ENCODE peak calls at places on chromosome 20, in ten cellular contexts. L is ACHN; R is effector CD4-positive, alpha-beta T cell; K is globus pallidus; O is NCI-H774; T is DMS153; P is NCI-H146; E is H9; H is activated effector memory CD4-positive, alpha-beta T cell treated with anti-CD3 and anti-CD28 coated beads, Interleukin-2, amount 50 U/mL, for 16 hours; S is T-helper 9 cell. C is an unnamed sample.

GRCh38 chr20:58634121-58634817 is 16.8 kb upstream of the STX16 start:
- DNase-seq in L (no peak), R (no peak), K (no peak), O (no peak), T (no peak), P (no peak), E (no peak), H (peak), S (no peak), C (peak)

GRCh38 chr20:39249798-39250197 is 287.7 kb downstream of the DHX35 start:
- DNase-seq in L (no peak), R (no peak), K (no peak), O (no peak), T (no peak), P (no peak), E (no peak), H (no peak), S (no peak), C (no peak)

GRCh38 chr20:14337400-14338171 is at the start of gene FLRT3:
- DNase-seq in L (peak), R (no peak), K (peak), O (peak), T (peak), P (peak), E (peak), H (no peak), S (no peak), C (peak)

GRCh38 chr20:8183526-8183925 is 51.5 kb downstream of the PLCB1 start:
- DNase-seq in L (no peak), R (no peak), K (no peak), O (no peak), T (no peak), P (no peak), E (no peak), H (no peak), S (no peak), C (no peak)

GRCh38 chr20:2911200-2911599 is 37.9 kb downstream of the PTPRA start:
- DNase-seq in L (no peak), R (no peak), K (no peak), O (no peak), T (no peak), P (no peak), E (no peak), H (no peak), S (no peak), C (no peak)

GRCh38 chr20:63846128-63846771 is 15.0 kb upstream of the ABHD16B start:
- DNase-seq in L (no peak), R (no peak), K (no peak), O (no peak), T (no peak), P (peak), E (peak), H (no peak), S (no peak), C (no peak)

GRCh38 chr20:16806886-16807285 is 58.7 kb downstream of the OTOR start:
- DNase-seq in L (peak), R (no peak), K (no peak), O (no peak), T (no peak), P (no peak), E (no peak), H (no peak), S (no peak), C (no peak)

GRCh38 chr20:57498425-57499400 is 26.2 kb downstream of the CTCFL start:
- DNase-seq in L (peak), R (no peak), K (no peak), O (no peak), T (peak), P (peak), E (peak), H (peak), S (no peak), C (peak)

GRCh38 chr20:48703511-48704219 is 124.1 kb downstream of the PREX1 start:
- DNase-seq in L (no peak), R (no peak), K (peak), O (no peak), T (no peak), P (no peak), E (no peak), H (no peak), S (no peak), C (no peak)

C was measured in activated naive CD4-positive, alpha-beta T cell treated with anti-CD3 and anti-CD28 coated beads, Interleukin-2, amount 10 ng/mL, durations not matched to agents 7 days and 5 days.